ENCODE peak calls at places on chromosomes 11 and 22, in eight cellular contexts. W is suprapubic skin, D is body of pancreas, U is heart left ventricle, G is pancreas, I is coronary artery, J is heart right ventricle, K is adrenal gland. Z is an unnamed sample.

GRCh38 chr11:70339066-70339465 is 59.3 kb upstream of the CTTN start:
- DNase-seq in W (no peak), D (no peak), U (no peak), G (no peak), I (no peak), J (no peak), K (no peak), Z (no peak)

GRCh38 chr11:47586043-47586442 is 435 bp upstream of the FAM180B start:
- DNase-seq in W (no peak), D (no peak), U (no peak), G (no peak), I (no peak), J (no peak), K (no peak), Z (no peak)

GRCh38 chr11:116138280-116138679 is 634.1 kb upstream of the CADM1 start:
- DNase-seq in W (no peak), D (no peak), U (no peak), G (no peak), I (no peak), J (no peak), K (no peak), Z (no peak)

GRCh38 chr11:82978422-82979099 is 77.0 kb downstream of the DDIAS start:
- DNase-seq in W (no peak), D (no peak), U (no peak), G (no peak), I (no peak), J (no peak), K (no peak), Z (no peak)

GRCh38 chr22:33272180-33272579 is 214.0 kb upstream of the SYN3 start:
- DNase-seq in W (no peak), D (peak; percentile 44), U (no peak), G (no peak), I (no peak), J (no peak), K (no peak), Z (no peak)

GRCh38 chr11:12930850-12931249 is 78.3 kb upstream of the RASSF10 start:
- DNase-seq in W (no peak), D (no peak), U (no peak), G (no peak), I (no peak), J (no peak), K (no peak), Z (no peak)

GRCh38 chr22:31217890-31218287 is 5.8 kb downstream of the LIMK2 start:
- DNase-seq in W (no peak), D (no peak), U (no peak), G (no peak), I (no peak), J (no peak), K (no peak), Z (no peak)

GRCh38 chr11:10588904-10589303 is 20.4 kb upstream of the LYVE1 start:
- DNase-seq in W (no peak), D (no peak), U (no peak), G (no peak), I (no peak), J (no peak), K (no peak), Z (no peak)

GRCh38 chr11:27391336-27392015 is 28.5 kb upstream of the CCDC34 start:
- DNase-seq in W (no peak), D (no peak), U (no peak), G (no peak), I (no peak), J (no peak), K (no peak), Z (no peak)

GRCh38 chr11:85771568-85771967 is 39.4 kb downstream of the SYTL2 start:
- DNase-seq in W (no peak), D (no peak), U (no peak), G (no peak), I (no peak), J (no peak), K (no peak), Z (no peak)

GRCh38 chr11:64230209-64230984 is at the start of gene DNAJC4:
- DNase-seq in W (peak; percentile 93), D (peak; percentile 98), U (peak; percentile 94), G (peak; percentile 96), I (no peak), J (peak; percentile 92), K (peak; percentile 94), Z (peak; percentile 96)

GRCh38 chr11:112588252-112588668 is 327.6 kb upstream of the PLET1 start:
- DNase-seq in W (no peak), D (peak; percentile 68), U (peak; percentile 66), G (peak; percentile 58), I (no peak), J (peak; percentile 38), K (peak; percentile 56), Z (peak; percentile 74)

GRCh38 chr11:12587333-12587997 is 86.8 kb upstream of the TEAD1 start:
- DNase-seq in W (no peak), D (no peak), U (no peak), G (no peak), I (no peak), J (no peak), K (no peak), Z (no peak)

GRCh38 chr11:77191823-77192495 is 63.9 kb downstream of the MYO7A start:
- DNase-seq in W (no peak), D (peak; percentile 93), U (no peak), G (peak; percentile 93), I (no peak), J (peak; percentile 29), K (no peak), Z (peak; percentile 72)

GRCh38 chr11:46353706-46354105 is 6.4 kb downstream of the DGKZ start:
- DNase-seq in W (no peak), D (no peak), U (no peak), G (no peak), I (no peak), J (no peak), K (no peak), Z (no peak)

GRCh38 chr11:20731676-20732075 is 62.3 kb downstream of the NELL1 start:
- DNase-seq in W (no peak), D (no peak), U (no peak), G (no peak), I (no peak), J (no peak), K (no peak), Z (no peak)

GRCh38 chr11:86818466-86819282 is 18.3 kb downstream of the PRSS23 start:
- DNase-seq in W (no peak), D (no peak), U (no peak), G (no peak), I (no peak), J (no peak), K (no peak), Z (no peak)

GRCh38 chr22:45612940-45613339 is 58.7 kb upstream of the ATXN10 start:
- DNase-seq in W (no peak), D (no peak), U (no peak), G (no peak), I (no peak), J (no peak), K (no peak), Z (no peak)
- H3K27ac ChIP-seq in W (peak overlapping the region; percentile 55), D (no peak overlapping the region), U (no peak overlapping the region), G (no peak overlapping the region), I (peak overlapping the region; percentile 61), J (no peak overlapping the region), K (peak overlapping the region; percentile 15), Z (no peak overlapping the region)

DNA sequence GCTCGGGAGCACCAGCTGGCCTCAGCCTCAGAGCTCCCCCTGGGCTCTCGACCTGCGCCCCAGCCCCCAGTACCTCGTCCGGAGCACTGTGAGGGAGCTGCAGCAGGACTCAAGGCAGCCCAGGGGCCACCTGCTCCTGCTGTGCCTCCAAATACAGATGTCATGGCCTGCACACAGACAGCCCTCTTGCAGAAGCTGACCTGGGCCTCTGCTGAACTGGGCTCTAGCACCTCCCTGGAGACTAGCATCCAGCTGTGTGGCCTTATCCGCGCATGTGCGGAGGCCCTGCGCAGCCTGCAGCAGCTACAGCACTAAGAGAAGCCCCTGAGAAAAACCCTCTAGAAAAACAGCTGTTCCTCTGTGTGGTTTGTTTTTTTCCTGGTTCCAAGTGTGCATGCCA is 918 bp upstream of the FAM89B start:
- DNase-seq in W (peak; percentile 66), D (peak; percentile 71), U (no peak), G (no peak), I (no peak), J (no peak), K (no peak), Z (no peak)
- H3K4me3 ChIP-seq in W (peak overlapping the region; percentile 94), D (no peak overlapping the region), U (no peak overlapping the region), G (peak overlapping the region; percentile 88), I (peak overlapping the region; percentile 98), J (peak overlapping the region; percentile 83), K (no peak overlapping the region), Z (no peak overlapping the region)

DNA sequence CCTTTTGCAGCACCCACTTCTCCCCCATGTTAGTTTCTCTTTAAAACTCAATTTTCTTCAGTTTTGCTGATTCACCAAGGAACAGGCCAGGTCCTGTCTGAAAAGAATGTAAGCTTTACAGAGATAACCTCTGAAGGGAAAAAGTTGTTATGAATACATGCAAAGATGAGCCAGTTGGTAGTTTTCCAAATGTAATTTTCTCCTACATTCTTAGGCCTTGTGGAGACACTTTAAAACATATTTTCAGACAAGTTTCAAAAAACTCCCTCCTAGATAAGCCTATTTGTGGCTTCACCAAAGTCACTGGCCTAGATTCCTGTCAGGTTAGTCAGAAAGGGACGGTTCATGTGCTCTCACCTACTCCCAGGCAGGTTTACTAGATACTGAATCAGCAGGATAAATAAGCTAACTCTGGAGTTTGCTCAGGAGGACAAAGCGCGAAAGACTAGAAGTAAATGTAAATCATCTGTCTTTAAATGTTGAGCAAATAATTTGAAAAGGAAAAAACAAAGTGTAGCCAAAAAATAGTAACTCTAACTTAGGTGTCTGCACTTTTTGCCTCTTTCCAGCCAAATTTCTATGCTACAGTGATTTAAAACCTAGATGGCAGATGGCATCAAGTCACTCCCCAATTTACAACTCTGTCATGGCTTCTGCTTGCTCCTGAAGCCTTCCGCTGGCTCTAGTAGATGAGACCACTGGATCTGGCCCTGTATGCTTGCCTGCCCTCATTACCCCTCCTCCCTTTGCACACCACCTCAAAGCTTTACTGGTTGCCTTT is 4.9 kb upstream of the ATP6V1E1 start:
- DNase-seq in W (no peak), D (no peak), U (no peak), G (no peak), I (no peak), J (no peak), K (no peak), Z (no peak)
- H3K27ac ChIP-seq in W (peak overlapping the region; percentile 88), D (no peak overlapping the region), U (no peak overlapping the region), G (peak overlapping the region; percentile 19), I (no peak overlapping the region), J (no peak overlapping the region), K (peak overlapping the region; percentile 79), Z (peak overlapping the region; percentile 34)

GRCh38 chr22:41365425-41365824 is 16.3 kb upstream of the TEF start:
- DNase-seq in W (no peak), D (peak; percentile 34), U (no peak), G (no peak), I (no peak), J (no peak), K (no peak), Z (no peak)

GRCh38 chr22:41367680-41368542 is 13.8 kb upstream of the TEF start:
- DNase-seq in W (peak; percentile 74), D (peak; percentile 73), U (no peak), G (peak; percentile 85), I (no peak), J (no peak), K (peak; percentile 41), Z (peak; percentile 53)

GRCh38 chr22:41364955-41365354 is 16.8 kb upstream of the TEF start:
- DNase-seq in W (no peak), D (peak; percentile 72), U (no peak), G (no peak), I (no peak), J (no peak), K (no peak), Z (no peak)

GRCh38 chr22:41367039-41367679 is 14.6 kb upstream of the TEF start:
- DNase-seq in W (peak; percentile 96), D (peak; percentile 99), U (peak; percentile 98), G (peak; percentile 100), I (peak; percentile 97), J (peak; percentile 98), K (peak; percentile 98), Z (peak; percentile 95)

GRCh38 chr22:41366323-41367014 is 15.3 kb upstream of the TEF start:
- DNase-seq in W (peak; percentile 59), D (no peak), U (no peak), G (no peak), I (no peak), J (no peak), K (no peak), Z (no peak)
- H3K4me3 ChIP-seq in W (peak overlapping the region; percentile 51), D (no peak overlapping the region), U (no peak overlapping the region), G (peak overlapping the region; percentile 56), I (peak overlapping the region; percentile 69), J (peak overlapping the region; percentile 31), K (peak overlapping the region; percentile 37), Z (peak overlapping the region; percentile 43)